ENCODE peak calls at places on chromosome 10, in six cellular contexts. One of them, this sample, is unnamed. For H3F3A, the result is how much of the 10 kb centered on the place peaks cover.

GRCh38 chr10:30434273-30435067 is 486 bp downstream of the MAP3K8 start:
- DNase-seq in SK-N-SH: peak
- DNase-seq in MM.1S: peak
- DNase-seq in GM23338: peak
- DNase-seq in PC-9: peak
- DNase-seq in neural progenitor cell: peak
- DNase-seq in this sample: peak

GRCh38 chr10:13823046-13823711 is 236.4 kb downstream of the PRPF18 start:
- DNase-seq in SK-N-SH: no peak
- DNase-seq in neural progenitor cell: peak
- DNase-seq in GM23338: peak
- DNase-seq in MM.1S: no peak
- DNase-seq in PC-9: no peak
- DNase-seq in this sample: no peak

GRCh38 chr10:131742371-131743000 is 158.3 kb upstream of the PPP2R2D start:
- DNase-seq in MM.1S: no peak
- DNase-seq in neural progenitor cell: no peak
- DNase-seq in SK-N-SH: no peak
- DNase-seq in GM23338: no peak
- DNase-seq in PC-9: no peak
- DNase-seq in this sample: no peak

GRCh38 chr10:5603091-5603847 is 63.1 kb downstream of the ASB13 start:
- DNase-seq in PC-9: no peak
- DNase-seq in GM23338: no peak
- DNase-seq in MM.1S: peak
- DNase-seq in neural progenitor cell: no peak
- DNase-seq in SK-N-SH: no peak
- DNase-seq in this sample: no peak

GRCh38 chr10:77742172-77742571 is 104.6 kb upstream of the KCNMA1 start:
- DNase-seq in SK-N-SH: peak
- DNase-seq in PC-9: no peak
- DNase-seq in MM.1S: no peak
- DNase-seq in neural progenitor cell: no peak
- DNase-seq in GM23338: no peak
- DNase-seq in this sample: no peak

GRCh38 chr10:96501985-96502384 is 11.7 kb downstream of the TLL2 start:
- DNase-seq in GM23338: no peak
- DNase-seq in PC-9: peak
- DNase-seq in SK-N-SH: no peak
- DNase-seq in neural progenitor cell: no peak
- DNase-seq in MM.1S: no peak
- DNase-seq in this sample: no peak

GRCh38 chr10:42475168-42476098 is 162.9 kb downstream of the ZNF33B start:
- DNase-seq in SK-N-SH: peak
- DNase-seq in neural progenitor cell: no peak
- DNase-seq in GM23338: peak
- DNase-seq in MM.1S: no peak
- DNase-seq in PC-9: no peak
- DNase-seq in this sample: peak

GRCh38 chr10:43453266-43453831 is 16.4 kb downstream of the ZNF487 start:
- DNase-seq in PC-9: no peak
- DNase-seq in GM23338: no peak
- DNase-seq in neural progenitor cell: no peak
- DNase-seq in MM.1S: no peak
- DNase-seq in SK-N-SH: no peak
- DNase-seq in this sample: peak

GRCh38 chr10:51892965-51893658 is 193.7 kb upstream of the CSTF2T start:
- DNase-seq in GM23338: peak
- DNase-seq in MM.1S: peak
- DNase-seq in SK-N-SH: peak
- DNase-seq in neural progenitor cell: peak
- DNase-seq in PC-9: no peak
- DNase-seq in this sample: peak

GRCh38 chr10:48564466-48565150 is 40.3 kb downstream of the ARHGAP22 start:
- DNase-seq in PC-9: no peak
- DNase-seq in MM.1S: no peak
- DNase-seq in GM23338: no peak
- DNase-seq in neural progenitor cell: no peak
- DNase-seq in SK-N-SH: no peak
- DNase-seq in this sample: no peak

GRCh38 chr10:120048358-120048757 is 155.8 kb downstream of the SEC23IP start:
- DNase-seq in SK-N-SH: no peak
- DNase-seq in GM23338: no peak
- DNase-seq in PC-9: no peak
- DNase-seq in MM.1S: no peak
- DNase-seq in neural progenitor cell: no peak
- DNase-seq in this sample: peak

GRCh38 chr10:101777085-101777856 is 1.4 kb upstream of the FGF8 start:
- DNase-seq in SK-N-SH: peak
- DNase-seq in MM.1S: no peak
- DNase-seq in neural progenitor cell: no peak
- DNase-seq in GM23338: no peak
- DNase-seq in PC-9: no peak
- DNase-seq in this sample: no peak

GRCh38 chr10:1255166-1255565 is 199.0 kb downstream of the WDR37 start:
- DNase-seq in MM.1S: no peak
- DNase-seq in PC-9: no peak
- DNase-seq in neural progenitor cell: no peak
- DNase-seq in GM23338: no peak
- DNase-seq in SK-N-SH: no peak
- DNase-seq in this sample: no peak

GRCh38 chr10:44185315-44185666 is 199.6 kb downstream of the CXCL12 start:
- DNase-seq in neural progenitor cell: no peak
- DNase-seq in GM23338: no peak
- DNase-seq in MM.1S: no peak
- DNase-seq in SK-N-SH: no peak
- DNase-seq in PC-9: no peak
- DNase-seq in this sample: no peak

GRCh38 chr10:74640134-74640533 is 186.3 kb upstream of the KAT6B start:
- DNase-seq in neural progenitor cell: peak
- DNase-seq in PC-9: no peak
- DNase-seq in MM.1S: no peak
- DNase-seq in SK-N-SH: no peak
- DNase-seq in GM23338: peak
- DNase-seq in this sample: no peak

GRCh38 chr10:43117031-43117776 is 21.0 kb upstream of the CSGALNACT2 start:
- DNase-seq in PC-9: no peak
- DNase-seq in neural progenitor cell: no peak
- DNase-seq in SK-N-SH: no peak
- DNase-seq in GM23338: no peak
- DNase-seq in MM.1S: no peak
- DNase-seq in this sample: no peak

GRCh38 chr10:130485241-130485957 is 349.2 kb downstream of the GLRX3 start:
- DNase-seq in neural progenitor cell: no peak
- DNase-seq in GM23338: no peak
- DNase-seq in SK-N-SH: no peak
- DNase-seq in PC-9: no peak
- DNase-seq in MM.1S: no peak
- DNase-seq in this sample: no peak

GRCh38 chr10:11663763-11664555 is 52.5 kb upstream of the USP6NL start:
- DNase-seq in neural progenitor cell: no peak
- DNase-seq in GM23338: no peak
- DNase-seq in MM.1S: no peak
- DNase-seq in SK-N-SH: no peak
- DNase-seq in PC-9: no peak
- DNase-seq in this sample: no peak
- H3F3A ChIP-seq in neural progenitor cell: under half
- H3F3A ChIP-seq in GM23338: under half
- H3F3A ChIP-seq in MM.1S: under half
- H3F3A ChIP-seq in SK-N-SH: under half
- H3F3A ChIP-seq in PC-9: under half
- H3F3A ChIP-seq in this sample: under half

DNA sequence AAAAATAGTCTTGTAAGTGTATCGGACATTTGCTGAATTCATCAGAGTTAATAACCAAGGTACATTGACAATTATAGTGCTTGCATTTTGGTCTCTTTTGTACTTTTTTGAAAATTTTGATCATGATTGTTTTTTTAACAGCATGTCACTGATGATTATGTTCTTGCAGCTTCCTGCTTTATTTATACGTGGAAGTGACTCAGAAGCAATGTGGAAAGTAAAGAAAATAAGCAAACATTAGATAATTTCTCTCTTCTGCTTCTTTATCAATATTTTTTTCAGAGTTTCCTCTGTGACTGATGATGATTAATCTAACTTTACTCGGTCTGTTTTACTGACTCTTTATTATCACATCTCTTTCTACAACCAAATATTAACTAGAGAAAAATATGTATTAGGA is 1351.9 kb downstream of the REEP3 start:
- DNase-seq in MM.1S: no peak
- DNase-seq in neural progenitor cell: no peak
- DNase-seq in GM23338: no peak
- DNase-seq in SK-N-SH: no peak
- DNase-seq in PC-9: no peak
- DNase-seq in this sample: no peak
- H2AFZ ChIP-seq in MM.1S: no peak
- H2AFZ ChIP-seq in neural progenitor cell: no peak
- H2AFZ ChIP-seq in GM23338: no peak
- H2AFZ ChIP-seq in SK-N-SH: no peak
- H2AFZ ChIP-seq in PC-9: no peak
- H2AFZ ChIP-seq in this sample: no peak

GRCh38 chr10:124725171-124725631 is 19.0 kb downstream of the FAM53B start:
- DNase-seq in MM.1S: peak
- DNase-seq in GM23338: no peak
- DNase-seq in PC-9: no peak
- DNase-seq in neural progenitor cell: no peak
- DNase-seq in SK-N-SH: no peak
- DNase-seq in this sample: no peak

GRCh38 chr10:124723826-124724225 is 20.4 kb downstream of the FAM53B start:
- DNase-seq in PC-9: no peak
- DNase-seq in GM23338: no peak
- DNase-seq in MM.1S: no peak
- DNase-seq in neural progenitor cell: no peak
- DNase-seq in SK-N-SH: no peak
- DNase-seq in this sample: no peak

GRCh38 chr10:124722812-124723783 is 21.1 kb downstream of the FAM53B start:
- DNase-seq in PC-9: no peak
- DNase-seq in SK-N-SH: no peak
- DNase-seq in MM.1S: peak
- DNase-seq in neural progenitor cell: no peak
- DNase-seq in GM23338: no peak
- DNase-seq in this sample: peak

GRCh38 chr10:124725791-124726190 is 18.4 kb downstream of the FAM53B start:
- DNase-seq in GM23338: no peak
- DNase-seq in neural progenitor cell: no peak
- DNase-seq in SK-N-SH: no peak
- DNase-seq in PC-9: no peak
- DNase-seq in MM.1S: no peak
- DNase-seq in this sample: no peak

DNA sequence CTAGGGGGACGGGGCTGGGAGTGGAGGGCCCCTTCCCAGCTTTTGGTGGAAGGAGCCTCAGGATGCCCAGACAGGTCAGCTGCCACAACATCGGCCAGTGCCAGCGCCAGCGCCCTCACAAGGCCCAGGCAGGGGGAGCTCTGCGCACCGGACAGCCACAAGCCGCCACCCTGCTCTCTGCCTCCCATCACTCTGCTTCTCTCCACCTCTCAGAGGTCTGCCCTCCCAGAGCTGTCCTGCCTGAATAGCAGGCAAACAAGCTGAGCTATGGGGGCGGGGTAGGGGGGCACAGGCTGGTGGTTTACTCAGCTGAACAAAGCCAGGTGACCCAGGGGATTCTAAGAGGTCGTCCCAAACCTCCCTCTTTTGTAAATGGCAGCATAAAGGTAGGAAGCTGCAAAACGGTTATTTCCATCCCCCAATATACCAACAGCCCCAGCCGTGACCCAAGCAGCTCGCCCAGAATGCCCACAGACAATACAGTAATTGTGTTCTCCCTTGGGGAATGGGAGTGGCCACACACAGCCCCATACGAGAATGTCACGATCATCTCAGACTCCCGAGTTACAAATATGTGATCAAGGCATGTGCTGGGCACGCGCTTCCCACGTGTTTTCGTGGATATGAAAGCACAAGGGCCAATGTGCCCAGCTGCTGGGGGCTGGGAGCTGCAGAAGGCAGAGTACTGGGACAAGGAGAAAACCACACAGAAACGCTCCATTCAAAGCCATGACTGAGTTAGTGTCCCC is 19.7 kb downstream of the FAM53B start:
- DNase-seq in neural progenitor cell: no peak
- DNase-seq in PC-9: no peak
- DNase-seq in MM.1S: no peak
- DNase-seq in GM23338: no peak
- DNase-seq in SK-N-SH: no peak
- DNase-seq in this sample: no peak
- H3F3A ChIP-seq in neural progenitor cell: under half
- H3F3A ChIP-seq in PC-9: under half
- H3F3A ChIP-seq in MM.1S: under half
- H3F3A ChIP-seq in GM23338: under half
- H3F3A ChIP-seq in SK-N-SH: under half
- H3F3A ChIP-seq in this sample: under half

GRCh38 chr10:79323602-79324001 is 23.7 kb upstream of the PPIF start:
- DNase-seq in GM23338: no peak
- DNase-seq in SK-N-SH: no peak
- DNase-seq in PC-9: no peak
- DNase-seq in neural progenitor cell: no peak
- DNase-seq in MM.1S: no peak
- DNase-seq in this sample: no peak
- H2AFZ ChIP-seq in GM23338: no peak
- H2AFZ ChIP-seq in SK-N-SH: peak
- H2AFZ ChIP-seq in PC-9: no peak
- H2AFZ ChIP-seq in neural progenitor cell: no peak
- H2AFZ ChIP-seq in MM.1S: no peak
- H2AFZ ChIP-seq in this sample: no peak

GRCh38 chr10:17237163-17237562 is 9.1 kb downstream of the VIM start:
- DNase-seq in PC-9: no peak
- DNase-seq in MM.1S: no peak
- DNase-seq in neural progenitor cell: peak
- DNase-seq in GM23338: no peak
- DNase-seq in SK-N-SH: no peak
- DNase-seq in this sample: no peak
- H3F3A ChIP-seq in PC-9: under half
- H3F3A ChIP-seq in MM.1S: under half
- H3F3A ChIP-seq in neural progenitor cell: under half
- H3F3A ChIP-seq in GM23338: under half
- H3F3A ChIP-seq in SK-N-SH: half or more
- H3F3A ChIP-seq in this sample: half or more

GRCh38 chr10:7085913-7086589 is 324.8 kb downstream of the SFMBT2 start:
- DNase-seq in PC-9: no peak
- DNase-seq in GM23338: peak
- DNase-seq in MM.1S: no peak
- DNase-seq in neural progenitor cell: peak
- DNase-seq in SK-N-SH: no peak
- DNase-seq in this sample: peak
- H2AFZ ChIP-seq in PC-9: no peak
- H2AFZ ChIP-seq in GM23338: peak
- H2AFZ ChIP-seq in MM.1S: no peak
- H2AFZ ChIP-seq in neural progenitor cell: no peak
- H2AFZ ChIP-seq in SK-N-SH: no peak
- H2AFZ ChIP-seq in this sample: no peak

GRCh38 chr10:62047240-62047897 is 145.9 kb downstream of the ARID5B start:
- DNase-seq in GM23338: no peak
- DNase-seq in neural progenitor cell: no peak
- DNase-seq in SK-N-SH: no peak
- DNase-seq in MM.1S: peak
- DNase-seq in PC-9: no peak
- DNase-seq in this sample: peak
- H3F3A ChIP-seq in GM23338: under half
- H3F3A ChIP-seq in neural progenitor cell: under half
- H3F3A ChIP-seq in SK-N-SH: under half
- H3F3A ChIP-seq in MM.1S: half or more
- H3F3A ChIP-seq in PC-9: under half
- H3F3A ChIP-seq in this sample: half or more